ENCODE peak calls at places on chromosomes 13 and 19, in five cellular contexts. One of them, this sample, is unnamed.

GRCh38 chr13:51557875-51558604 is 26.2 kb upstream of the WDFY2 start:
- DNase-seq in mammary epithelial cell: peak; percentile 86
- DNase-seq in HAP-1: no peak
- DNase-seq in PC-3: peak; percentile 72
- DNase-seq in PC-9: peak; percentile 20
- DNase-seq in this sample: no peak

GRCh38 chr13:63497601-63498000 is 2082.0 kb upstream of the PCDH20 start:
- DNase-seq in mammary epithelial cell: no peak
- DNase-seq in HAP-1: no peak
- DNase-seq in PC-3: no peak
- DNase-seq in PC-9: no peak
- DNase-seq in this sample: no peak

GRCh38 chr19:14054721-14055120 is 7.2 kb downstream of the PALM3 start:
- DNase-seq in mammary epithelial cell: no peak
- DNase-seq in HAP-1: no peak
- DNase-seq in PC-3: no peak
- DNase-seq in PC-9: no peak
- DNase-seq in this sample: no peak

GRCh38 chr19:48660854-48661731 is 11.7 kb downstream of the NTN5 start:
- DNase-seq in mammary epithelial cell: peak; percentile 83
- DNase-seq in HAP-1: peak; percentile 59
- DNase-seq in PC-3: peak; percentile 79
- DNase-seq in PC-9: peak; percentile 81
- DNase-seq in this sample: peak; percentile 75

GRCh38 chr19:55305491-55305890 is 19.6 kb downstream of the TMEM150B start:
- DNase-seq in mammary epithelial cell: peak; percentile 18
- DNase-seq in HAP-1: peak; percentile 39
- DNase-seq in PC-3: peak; percentile 56
- DNase-seq in PC-9: peak; percentile 35
- DNase-seq in this sample: peak; percentile 71

GRCh38 chr19:49403404-49404187 is 15.5 kb downstream of the KASH5 start:
- DNase-seq in mammary epithelial cell: no peak
- DNase-seq in HAP-1: no peak
- DNase-seq in PC-3: peak; percentile 89
- DNase-seq in PC-9: peak; percentile 41
- DNase-seq in this sample: no peak

GRCh38 chr19:51030631-51031030 is 4.2 kb downstream of the KLK12 start:
- DNase-seq in mammary epithelial cell: no peak
- DNase-seq in HAP-1: no peak
- DNase-seq in PC-3: no peak
- DNase-seq in PC-9: no peak
- DNase-seq in this sample: no peak

GRCh38 chr19:51352783-51353360 is 10.9 kb upstream of the VSIG10L start:
- DNase-seq in mammary epithelial cell: no peak
- DNase-seq in HAP-1: no peak
- DNase-seq in PC-3: no peak
- DNase-seq in PC-9: no peak
- DNase-seq in this sample: no peak

GRCh38 chr13:45015300-45015699 is 26.0 kb downstream of the GPALPP1 start:
- DNase-seq in mammary epithelial cell: peak; percentile 4
- DNase-seq in HAP-1: no peak
- DNase-seq in PC-3: peak; percentile 6
- DNase-seq in PC-9: no peak
- DNase-seq in this sample: no peak

GRCh38 chr13:49549289-49549688 is 36.1 kb downstream of the RCBTB1 start:
- DNase-seq in mammary epithelial cell: no peak
- DNase-seq in HAP-1: no peak
- DNase-seq in PC-3: no peak
- DNase-seq in PC-9: no peak
- DNase-seq in this sample: no peak

GRCh38 chr13:65724261-65724660 is 1505.9 kb downstream of the PCDH9 start:
- DNase-seq in mammary epithelial cell: no peak
- DNase-seq in HAP-1: no peak
- DNase-seq in PC-3: no peak
- DNase-seq in PC-9: no peak
- DNase-seq in this sample: no peak

GRCh38 chr13:40221131-40221459 is 445.3 kb downstream of the FOXO1 start:
- DNase-seq in mammary epithelial cell: no peak
- DNase-seq in HAP-1: no peak
- DNase-seq in PC-3: no peak
- DNase-seq in PC-9: no peak
- DNase-seq in this sample: no peak

GRCh38 chr13:45299194-45299593 is 41.8 kb downstream of the TPT1 start:
- DNase-seq in mammary epithelial cell: no peak
- DNase-seq in HAP-1: no peak
- DNase-seq in PC-3: peak; percentile 16
- DNase-seq in PC-9: no peak
- DNase-seq in this sample: no peak

GRCh38 chr13:48567521-48568331 is 34.8 kb upstream of the RCBTB2 start:
- DNase-seq in mammary epithelial cell: no peak
- DNase-seq in HAP-1: no peak
- DNase-seq in PC-3: no peak
- DNase-seq in PC-9: no peak
- DNase-seq in this sample: no peak

GRCh38 chr13:111623170-111623569 is 302.7 kb downstream of the TEX29 start:
- DNase-seq in mammary epithelial cell: no peak
- DNase-seq in HAP-1: no peak
- DNase-seq in PC-3: no peak
- DNase-seq in PC-9: no peak
- DNase-seq in this sample: no peak

GRCh38 chr19:22882797-22883196 is 50.7 kb downstream of the ZNF723 start:
- DNase-seq in mammary epithelial cell: peak; percentile 17
- DNase-seq in HAP-1: peak; percentile 7
- DNase-seq in PC-3: peak; percentile 68
- DNase-seq in PC-9: no peak
- DNase-seq in this sample: peak; percentile 28

GRCh38 chr19:10086904-10087256 is 763 bp downstream of the SHFL start:
- DNase-seq in mammary epithelial cell: no peak
- DNase-seq in HAP-1: no peak
- DNase-seq in PC-3: no peak
- DNase-seq in PC-9: no peak
- DNase-seq in this sample: no peak

GRCh38 chr19:10083911-10084310 is 2.2 kb upstream of the SHFL start:
- DNase-seq in mammary epithelial cell: no peak
- DNase-seq in HAP-1: no peak
- DNase-seq in PC-3: no peak
- DNase-seq in PC-9: no peak
- DNase-seq in this sample: no peak

GRCh38 chr19:10084803-10085202 is 1.3 kb upstream of the SHFL start:
- DNase-seq in mammary epithelial cell: no peak
- DNase-seq in HAP-1: no peak
- DNase-seq in PC-3: no peak
- DNase-seq in PC-9: no peak
- DNase-seq in this sample: no peak

GRCh38 chr19:10086032-10086903 is at the start of gene SHFL:
- DNase-seq in mammary epithelial cell: peak; percentile 52
- DNase-seq in HAP-1: no peak
- DNase-seq in PC-3: peak; percentile 54
- DNase-seq in PC-9: peak; percentile 78
- DNase-seq in this sample: peak; percentile 63

DNA sequence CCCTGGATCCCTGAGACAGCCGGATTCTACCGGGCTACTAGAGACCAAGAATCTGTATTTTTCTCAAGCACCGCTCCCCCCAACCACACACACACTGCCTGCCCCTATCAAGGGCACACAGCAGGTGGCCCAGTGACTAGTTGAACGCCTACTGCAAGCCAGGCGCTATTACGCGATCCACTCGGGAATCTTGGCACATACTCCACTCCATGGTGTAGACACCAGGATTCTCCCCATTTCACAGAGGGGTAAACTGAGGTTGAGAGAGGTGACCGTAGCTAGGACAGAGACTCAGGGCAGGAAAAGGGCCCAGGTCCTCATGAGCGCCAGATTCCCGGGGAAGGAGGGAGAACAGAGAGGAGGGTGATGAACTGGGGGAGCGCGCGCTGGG is 481 bp upstream of the SHFL start:
- DNase-seq in mammary epithelial cell: no peak
- DNase-seq in HAP-1: no peak
- DNase-seq in PC-3: peak; percentile 9
- DNase-seq in PC-9: no peak
- DNase-seq in this sample: no peak
- H3K27me3 ChIP-seq in mammary epithelial cell: no peaks in the 10 kb centered on the region
- H3K27me3 ChIP-seq in HAP-1: peaks cover 2% of the 10 kb centered on the region
- H3K27me3 ChIP-seq in PC-3: no peaks in the 10 kb centered on the region
- H3K27me3 ChIP-seq in PC-9: no peaks in the 10 kb centered on the region
- H3K27me3 ChIP-seq in this sample: no peaks in the 10 kb centered on the region

GRCh38 chr19:1251503-1252220 is 3.3 kb downstream of the MIDN start:
- DNase-seq in mammary epithelial cell: no peak
- DNase-seq in HAP-1: no peak
- DNase-seq in PC-3: no peak
- DNase-seq in PC-9: peak; percentile 57
- DNase-seq in this sample: peak; percentile 79

GRCh38 chr19:1252221-1252817 is 3.9 kb downstream of the MIDN start:
- DNase-seq in mammary epithelial cell: peak; percentile 94
- DNase-seq in HAP-1: no peak
- DNase-seq in PC-3: peak; percentile 81
- DNase-seq in PC-9: peak; percentile 87
- DNase-seq in this sample: peak; percentile 85

GRCh38 chr19:1254081-1254527 is 5.7 kb downstream of the MIDN start:
- DNase-seq in mammary epithelial cell: no peak
- DNase-seq in HAP-1: no peak
- DNase-seq in PC-3: no peak
- DNase-seq in PC-9: no peak
- DNase-seq in this sample: no peak

GRCh38 chr19:1253514-1254080 is 5.2 kb downstream of the MIDN start:
- DNase-seq in mammary epithelial cell: no peak
- DNase-seq in HAP-1: no peak
- DNase-seq in PC-3: peak; percentile 56
- DNase-seq in PC-9: peak; percentile 79
- DNase-seq in this sample: peak; percentile 95

DNA sequence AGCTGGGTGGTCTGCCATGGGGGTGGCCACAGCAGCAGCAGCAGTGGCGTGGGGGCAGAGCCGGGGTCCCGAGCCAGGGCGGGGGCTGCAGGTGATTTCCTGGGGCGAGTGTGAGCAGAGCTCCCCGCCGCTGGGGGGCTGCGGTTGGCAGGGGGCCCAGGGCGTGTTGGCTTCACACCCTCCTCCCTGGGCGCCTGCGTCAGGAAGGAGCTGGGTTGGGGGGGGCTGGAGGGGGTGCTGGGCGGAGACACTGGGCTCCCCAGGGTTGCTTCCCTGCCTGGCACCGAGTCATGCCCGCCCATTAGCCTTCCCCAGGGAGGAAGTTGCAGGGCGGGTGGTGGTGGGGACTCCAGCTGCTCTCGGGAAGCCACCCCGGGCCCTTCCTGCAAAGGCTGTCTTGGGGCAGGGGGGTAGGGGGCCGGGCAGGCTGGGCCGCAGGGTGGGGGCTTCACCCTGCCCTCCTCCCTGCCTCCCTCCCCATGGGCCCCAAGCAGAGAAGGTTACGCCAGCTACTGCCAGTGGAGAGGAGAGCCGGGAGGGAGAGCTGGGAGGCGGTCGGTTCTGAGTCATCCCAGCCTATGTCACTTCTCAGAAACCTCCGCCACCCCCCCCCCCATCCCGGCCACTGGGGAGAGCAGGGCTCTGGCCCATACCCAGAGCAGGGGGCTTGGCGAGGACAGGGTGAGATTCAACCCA is 4.6 kb downstream of the MIDN start:
- DNase-seq in mammary epithelial cell: peak; percentile 93
- DNase-seq in HAP-1: no peak
- DNase-seq in PC-3: peak; percentile 79
- DNase-seq in PC-9: peak; percentile 88
- DNase-seq in this sample: no peak
- H3K4me1 ChIP-seq in mammary epithelial cell: peaks cover 28% of the 10 kb centered on the region
- H3K4me1 ChIP-seq in HAP-1: peaks cover 2% of the 10 kb centered on the region
- H3K4me1 ChIP-seq in PC-3: peaks cover 16% of the 10 kb centered on the region
- H3K4me1 ChIP-seq in PC-9: peaks cover 18% of the 10 kb centered on the region
- H3K4me1 ChIP-seq in this sample: peaks cover 36% of the 10 kb centered on the region

GRCh38 chr19:6766357-6767080 is 716 bp downstream of the SH2D3A start:
- DNase-seq in mammary epithelial cell: no peak
- DNase-seq in HAP-1: no peak
- DNase-seq in PC-3: no peak
- DNase-seq in PC-9: no peak
- DNase-seq in this sample: no peak
- H3K27me3 ChIP-seq in mammary epithelial cell: no peaks in the 10 kb centered on the region
- H3K27me3 ChIP-seq in HAP-1: no peaks in the 10 kb centered on the region
- H3K27me3 ChIP-seq in PC-3: no peaks in the 10 kb centered on the region
- H3K27me3 ChIP-seq in PC-9: no peaks in the 10 kb centered on the region
- H3K27me3 ChIP-seq in this sample: no peaks in the 10 kb centered on the region

DNA sequence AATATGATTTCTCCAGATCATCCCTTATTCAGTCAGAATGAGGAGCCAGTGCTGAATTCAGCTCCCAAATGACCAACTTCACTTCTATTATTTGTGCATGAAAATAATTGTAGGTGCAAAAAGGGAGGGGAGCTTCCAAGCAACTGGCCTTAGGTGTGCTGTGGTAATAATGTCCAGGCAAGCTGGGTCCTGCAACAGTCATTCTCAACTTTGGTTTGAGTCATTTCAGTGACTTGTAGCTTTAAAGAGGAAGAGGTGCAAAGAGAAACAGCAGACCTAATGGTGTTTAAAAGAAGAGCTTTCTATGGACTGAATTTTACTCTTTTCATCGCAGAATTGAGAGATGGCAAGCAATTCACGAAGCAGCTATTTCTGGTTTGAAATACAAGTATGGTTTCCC is 29.2 kb upstream of the FGF9 start:
- DNase-seq in mammary epithelial cell: peak; percentile 74
- DNase-seq in HAP-1: no peak
- DNase-seq in PC-3: no peak
- DNase-seq in PC-9: no peak
- DNase-seq in this sample: no peak
- H3K4me1 ChIP-seq in mammary epithelial cell: peaks cover 26% of the 10 kb centered on the region
- H3K4me1 ChIP-seq in HAP-1: no peaks in the 10 kb centered on the region
- H3K4me1 ChIP-seq in PC-3: peaks cover 18% of the 10 kb centered on the region
- H3K4me1 ChIP-seq in PC-9: peaks cover 5% of the 10 kb centered on the region
- H3K4me1 ChIP-seq in this sample: peaks cover 4% of the 10 kb centered on the region

GRCh38 chr13:99093997-99094396 is 106.7 kb upstream of the UBAC2 start:
- DNase-seq in mammary epithelial cell: peak; percentile 4
- DNase-seq in HAP-1: no peak
- DNase-seq in PC-3: no peak
- DNase-seq in PC-9: no peak
- DNase-seq in this sample: no peak
- H3K27me3 ChIP-seq in mammary epithelial cell: no peaks in the 10 kb centered on the region
- H3K27me3 ChIP-seq in HAP-1: peaks cover 3% of the 10 kb centered on the region
- H3K27me3 ChIP-seq in PC-3: no peaks in the 10 kb centered on the region
- H3K27me3 ChIP-seq in PC-9: no peaks in the 10 kb centered on the region
- H3K27me3 ChIP-seq in this sample: no peaks in the 10 kb centered on the region

DNA sequence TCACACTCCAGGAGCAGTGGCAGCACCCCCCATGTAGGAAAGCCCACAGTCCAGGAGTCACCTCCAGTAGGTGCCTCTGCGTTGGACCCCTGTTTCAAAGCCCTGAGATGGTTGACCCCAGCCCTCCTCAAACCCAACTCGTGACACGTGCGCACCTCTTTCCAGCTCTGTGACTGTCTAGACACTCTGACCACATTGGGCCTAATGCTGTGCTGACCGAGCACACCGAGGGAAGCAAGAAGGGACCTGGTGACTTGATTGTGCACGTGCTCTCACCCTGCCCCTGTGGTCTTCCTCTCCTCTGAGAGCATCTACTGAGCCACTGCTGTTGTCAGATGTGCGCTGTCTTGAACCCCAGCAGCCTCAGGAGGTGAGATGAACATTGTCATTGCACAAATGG is 22.9 kb upstream of the SLC35E1 start:
- DNase-seq in mammary epithelial cell: no peak
- DNase-seq in HAP-1: no peak
- DNase-seq in PC-3: no peak
- DNase-seq in PC-9: no peak
- DNase-seq in this sample: no peak
- H3K4me1 ChIP-seq in mammary epithelial cell: peaks cover 30% of the 10 kb centered on the region
- H3K4me1 ChIP-seq in HAP-1: no peaks in the 10 kb centered on the region
- H3K4me1 ChIP-seq in PC-3: peaks cover 5% of the 10 kb centered on the region
- H3K4me1 ChIP-seq in PC-9: no peaks in the 10 kb centered on the region
- H3K4me1 ChIP-seq in this sample: no peaks in the 10 kb centered on the region

GRCh38 chr19:18609717-18610051 is 3.0 kb upstream of the TMEM59L start:
- DNase-seq in mammary epithelial cell: no peak
- DNase-seq in HAP-1: no peak
- DNase-seq in PC-3: no peak
- DNase-seq in PC-9: no peak
- DNase-seq in this sample: no peak
- H3K27me3 ChIP-seq in mammary epithelial cell: peaks cover 72% of the 10 kb centered on the region
- H3K27me3 ChIP-seq in HAP-1: peaks cover 65% of the 10 kb centered on the region
- H3K27me3 ChIP-seq in PC-3: peaks cover 91% of the 10 kb centered on the region
- H3K27me3 ChIP-seq in PC-9: peaks cover 90% of the 10 kb centered on the region
- H3K27me3 ChIP-seq in this sample: peaks cover 15% of the 10 kb centered on the region

This sample was measured in Caco-2.